ENCODE peak calls at places on chromosomes 7 and 10, in six cellular contexts. S is sigmoid colon, U is tibial nerve, J is A549, G is suprapubic skin, H is upper lobe of left lung. F is an unnamed sample.

GRCh38 chr7:136087881-136088280 is 110.7 kb upstream of the MTPN start:
- DNase-seq in S (no peak), U (no peak), J (no peak), G (no peak), H (no peak), F (no peak)

GRCh38 chr10:69816963-69817605 is 15.4 kb downstream of the COL13A1 start:
- DNase-seq in S (no peak), U (no peak), J (no peak), G (no peak), H (no peak), F (no peak)

GRCh38 chr7:103648135-103648534 is 202.1 kb upstream of the SLC26A5 start:
- DNase-seq in S (no peak), U (no peak), J (no peak), G (no peak), H (no peak), F (no peak)

GRCh38 chr7:41149576-41149975 is 553.3 kb downstream of the INHBA start:
- DNase-seq in S (no peak), U (no peak), J (no peak), G (peak), H (peak), F (no peak)

GRCh38 chr10:73497623-73498022 is 1.8 kb upstream of the PPP3CB start:
- DNase-seq in S (no peak), U (no peak), J (no peak), G (no peak), H (no peak), F (no peak)

GRCh38 chr10:33155720-33156638 is 178.5 kb downstream of the NRP1 start:
- DNase-seq in S (no peak), U (no peak), J (peak), G (no peak), H (no peak), F (no peak)

GRCh38 chr7:1152492-1152891 is 7.5 kb downstream of the ZFAND2A start:
- DNase-seq in S (no peak), U (no peak), J (no peak), G (no peak), H (no peak), F (no peak)

GRCh38 chr10:22437620-22438588 is 92.6 kb downstream of the SPAG6 start:
- DNase-seq in S (peak), U (no peak), J (no peak), G (peak), H (no peak), F (no peak)

GRCh38 chr10:119006451-119007210 is 22.9 kb upstream of the NANOS1 start:
- DNase-seq in S (peak), U (peak), J (peak), G (peak), H (no peak), F (peak)

GRCh38 chr10:73998623-73999622 is 1.0 kb downstream of the VCL start:
- DNase-seq in S (peak), U (peak), J (peak), G (peak), H (peak), F (peak)

GRCh38 chr7:23336799-23337283 is 37.7 kb downstream of the MALSU1 start:
- DNase-seq in S (no peak), U (no peak), J (no peak), G (no peak), H (no peak), F (no peak)
- TF ChIP-seq EP300 in S (no peak), U (no peak), J (no peak), G (no peak), H (no peak), F (no peak)

GRCh38 chr10:24685958-24686540 is 37.6 kb downstream of the ARHGAP21 start:
- DNase-seq in S (no peak), U (no peak), J (no peak), G (no peak), H (no peak), F (no peak)

GRCh38 chr10:24683554-24683953 is 40.1 kb downstream of the ARHGAP21 start:
- DNase-seq in S (no peak), U (no peak), J (no peak), G (no peak), H (no peak), F (no peak)

GRCh38 chr10:24681476-24682088 is 42.1 kb downstream of the ARHGAP21 start:
- DNase-seq in S (no peak), U (no peak), J (no peak), G (no peak), H (no peak), F (no peak)

GRCh38 chr10:24678757-24679156 is 44.9 kb downstream of the ARHGAP21 start:
- DNase-seq in S (no peak), U (no peak), J (no peak), G (no peak), H (no peak), F (no peak)

DNA sequence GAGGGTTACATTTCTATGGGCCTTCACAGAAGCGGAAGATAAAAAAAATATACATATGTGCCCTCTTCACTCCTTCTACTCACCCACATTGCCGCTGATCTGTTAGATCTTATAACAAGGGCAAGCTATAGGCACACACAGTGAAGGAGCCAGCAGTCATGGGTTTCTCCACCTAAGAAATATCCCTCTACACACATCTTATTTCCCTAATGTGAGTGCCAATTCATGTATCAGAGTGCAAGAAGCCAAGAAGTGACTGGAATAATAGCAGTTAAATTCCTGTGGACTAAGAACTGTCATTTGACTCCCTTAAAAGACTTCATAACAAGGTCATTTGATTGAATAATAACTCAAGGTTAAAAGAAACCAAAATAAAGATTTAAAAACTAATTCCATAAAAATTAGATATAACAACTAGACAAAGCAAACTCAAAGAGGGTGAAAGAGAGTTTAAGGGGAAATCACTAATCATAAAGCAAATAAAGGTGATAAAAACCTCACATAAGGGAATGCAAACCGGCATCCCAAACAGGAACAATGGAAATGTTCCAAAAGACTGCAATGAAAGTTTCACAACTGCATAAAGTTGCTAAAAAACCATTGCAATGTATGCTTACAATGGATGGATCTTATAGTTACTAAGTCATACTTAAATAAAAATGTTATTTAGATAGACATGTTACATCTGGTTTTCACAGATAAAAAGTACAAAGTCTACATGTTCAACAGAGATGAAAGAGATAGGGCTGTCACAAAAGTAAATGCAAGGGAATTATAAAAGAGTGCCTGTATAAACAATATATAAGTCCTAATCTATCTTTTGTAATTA is 42.8 kb downstream of the ARHGAP21 start:
- DNase-seq in S (no peak), U (no peak), J (no peak), G (no peak), H (no peak), F (no peak)
- TF ChIP-seq EP300 in S (no peak), U (no peak), J (no peak), G (no peak), H (no peak), F (no peak)

DNA sequence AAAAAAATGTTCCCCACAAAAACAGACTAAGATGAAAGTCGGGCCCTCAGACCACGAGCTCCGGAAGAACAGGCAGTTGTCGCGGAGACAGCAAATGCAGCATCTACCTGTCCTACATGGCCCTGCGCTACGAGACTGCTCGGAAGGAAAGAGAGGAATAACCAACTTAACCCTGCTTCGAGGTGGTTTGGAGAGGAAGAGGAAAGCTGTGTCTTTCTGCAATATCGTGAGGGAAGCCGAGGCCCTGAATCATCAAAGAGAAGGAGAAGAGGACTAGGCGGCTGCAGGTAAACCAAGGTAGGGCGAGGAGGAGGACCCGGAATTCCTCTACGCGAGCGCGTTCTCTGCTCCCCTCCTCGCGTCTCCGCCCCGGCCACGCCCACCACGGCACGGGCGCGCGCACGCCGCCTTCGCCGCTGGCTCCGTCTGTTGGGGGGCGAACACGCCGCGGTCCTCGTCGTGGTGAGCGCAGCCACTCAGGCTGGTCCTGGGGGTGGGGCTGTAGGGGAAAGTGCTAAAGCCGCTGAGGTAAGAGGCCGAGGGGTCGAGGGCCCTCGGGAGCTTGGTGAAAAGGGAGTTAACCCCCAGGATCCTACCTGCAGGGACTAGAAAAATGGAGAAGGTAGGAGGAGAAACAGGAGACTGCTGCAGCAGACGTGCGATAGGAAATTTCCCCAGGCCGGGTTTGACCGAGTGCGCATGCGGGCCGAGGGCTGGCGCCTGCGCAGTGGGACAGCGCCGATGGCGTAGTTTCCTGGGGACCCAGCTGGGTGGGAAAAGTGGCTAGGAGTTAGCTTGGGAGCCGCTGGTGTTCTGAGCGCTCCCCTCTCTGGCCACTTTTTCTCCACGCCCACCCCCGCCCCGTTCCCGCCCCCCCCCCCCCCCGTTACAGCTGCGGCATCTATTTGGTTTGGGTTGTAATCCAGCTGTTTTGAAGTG is at the start of the genes ANAPC16 and ASCC1:
- DNase-seq in S (peak), U (peak), J (peak), G (peak), H (peak), F (peak)
- TF ChIP-seq EP300 in S (no peak), U (peak), J (no peak), G (no peak), H (no peak), F (no peak)

GRCh38 chr10:44935961-44936285 is 23.7 kb upstream of the RASSF4 start:
- DNase-seq in S (no peak), U (no peak), J (no peak), G (no peak), H (no peak), F (no peak)
- TF ChIP-seq EP300 in S (no peak), U (no peak), J (no peak), G (no peak), H (no peak), F (no peak)

GRCh38 chr7:77735457-77735856 is 39.2 kb downstream of the RSBN1L start:
- DNase-seq in S (no peak), U (no peak), J (no peak), G (no peak), H (no peak), F (no peak)
- TF ChIP-seq EP300 in S (no peak), U (no peak), J (no peak), G (no peak), H (no peak), F (no peak)

GRCh38 chr10:113613427-113613826 is 50.4 kb downstream of the NRAP start:
- DNase-seq in S (no peak), U (no peak), J (no peak), G (no peak), H (no peak), F (no peak)

GRCh38 chr10:113616244-113617074 is 47.4 kb downstream of the NRAP start:
- DNase-seq in S (no peak), U (no peak), J (peak), G (no peak), H (no peak), F (no peak)

GRCh38 chr10:113612154-113612553 is 51.7 kb downstream of the NRAP start:
- DNase-seq in S (no peak), U (no peak), J (no peak), G (no peak), H (no peak), F (no peak)

GRCh38 chr10:113614304-113614703 is 49.5 kb downstream of the NRAP start:
- DNase-seq in S (no peak), U (no peak), J (no peak), G (no peak), H (no peak), F (no peak)

DNA sequence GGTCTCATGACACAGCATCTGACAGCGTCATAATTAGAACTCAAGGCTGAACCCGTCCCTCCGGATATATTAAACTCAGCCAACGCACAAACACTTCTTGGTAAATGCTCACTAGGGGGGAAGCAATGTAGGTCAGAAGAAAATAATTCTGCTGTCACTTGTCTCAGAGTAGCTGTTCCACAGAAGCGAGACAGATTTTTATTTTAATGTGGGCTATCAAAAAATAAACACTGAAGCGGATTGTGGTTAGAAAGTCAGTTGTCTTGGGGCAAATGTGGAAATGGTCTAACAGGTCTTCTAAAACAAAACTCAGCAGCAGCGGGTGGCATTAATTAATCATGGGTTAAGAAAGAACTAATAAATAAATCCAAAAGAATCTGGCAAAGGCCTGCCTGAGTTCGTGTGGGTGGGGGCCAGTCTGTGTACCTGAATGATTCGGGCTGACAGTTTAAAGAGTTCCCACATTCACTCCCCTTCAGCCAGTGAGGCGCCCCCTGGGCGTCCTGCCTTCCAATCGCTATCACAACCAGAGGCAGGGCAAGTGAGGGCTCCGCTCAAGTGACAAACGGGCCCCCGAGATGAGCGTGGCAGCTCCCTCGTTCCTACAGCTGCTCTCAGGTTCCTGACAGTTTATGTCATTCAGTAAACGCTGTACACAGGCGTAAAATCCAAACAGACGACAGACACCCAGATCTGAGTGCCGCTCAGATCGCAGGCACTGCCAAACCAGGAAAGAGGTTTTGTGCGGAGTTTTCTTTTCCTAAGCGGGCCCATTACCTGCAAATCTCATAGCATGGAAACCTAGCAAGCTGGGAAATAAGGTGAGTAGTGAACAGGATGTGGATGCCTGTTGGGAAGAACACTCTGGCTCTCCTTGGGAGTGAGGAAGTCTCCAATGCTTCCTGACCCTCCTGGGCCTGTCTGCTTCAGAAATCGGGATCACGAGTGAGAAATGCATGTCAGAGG is 52.9 kb downstream of the NRAP start:
- DNase-seq in S (no peak), U (no peak), J (no peak), G (no peak), H (no peak), F (no peak)
- TF ChIP-seq EP300 in S (no peak), U (no peak), J (no peak), G (no peak), H (no peak), F (no peak)

F was measured in transverse colon.